ENCODE peak calls at places on chromosomes 13 and 19, in seven cellular contexts. F, H, P, S, B, Y and N are unnamed samples.

GRCh38 chr13:99505814-99506269 is 4.6 kb downstream of the TM9SF2 start:
- DNase-seq in F (no peak), H (no peak), P (no peak), S (no peak), B (no peak), Y (no peak), N (peak; percentile 8)

GRCh38 chr13:102774596-102775375 is 1.2 kb upstream of the TEX30 start:
- DNase-seq in F (no peak), H (no peak), P (no peak), S (no peak), B (peak; percentile 35), Y (no peak), N (no peak)

GRCh38 chr19:3368848-3369336 is 2.5 kb downstream of the NFIC start:
- DNase-seq in F (no peak), H (no peak), P (no peak), S (no peak), B (peak; percentile 38), Y (no peak), N (peak; percentile 49)

GRCh38 chr19:41533691-41534090 is 42.3 kb upstream of the CEACAM21 start:
- DNase-seq in F (no peak), H (no peak), P (no peak), S (no peak), B (no peak), Y (no peak), N (no peak)

GRCh38 chr13:57627663-57628062 is 3.9 kb upstream of the PCDH17 start:
- DNase-seq in F (no peak), H (peak; percentile 55), P (peak; percentile 39), S (no peak), B (no peak), Y (no peak), N (peak; percentile 39)

GRCh38 chr19:40603071-40603718 is 2.0 kb downstream of the LTBP4 start:
- DNase-seq in F (no peak), H (peak; percentile 73), P (peak; percentile 59), S (no peak), B (no peak), Y (no peak), N (peak; percentile 61)

GRCh38 chr19:35240322-35240721 is 8.5 kb upstream of the LSR start:
- DNase-seq in F (no peak), H (no peak), P (no peak), S (no peak), B (peak; percentile 23), Y (no peak), N (no peak)

GRCh38 chr13:84844473-84844872 is 954.7 kb downstream of the SLITRK6 start:
- DNase-seq in F (no peak), H (peak; percentile 21), P (peak; percentile 33), S (no peak), B (no peak), Y (no peak), N (peak; percentile 57)

GRCh38 chr13:25286308-25286968 is 850 bp downstream of the MTMR6 start:
- DNase-seq in F (no peak), H (peak; percentile 46), P (peak; percentile 47), S (peak; percentile 47), B (peak; percentile 71), Y (no peak), N (peak; percentile 61)

GRCh38 chr13:20053891-20054290 is 95.4 kb downstream of the ZMYM2 start:
- DNase-seq in F (no peak), H (no peak), P (no peak), S (no peak), B (no peak), Y (no peak), N (no peak)

GRCh38 chr13:75366380-75367280 is 115.3 kb downstream of the TBC1D4 start:
- DNase-seq in F (no peak), H (no peak), P (no peak), S (no peak), B (no peak), Y (no peak), N (no peak)
- TF ChIP-seq CTCF in F (peak; percentile 7), H (no peak), P (no peak), S (no peak), B (no peak), Y (no peak), N (no peak)

GRCh38 chr19:55208880-55209429 is 346 bp downstream of the PTPRH start:
- DNase-seq in F (no peak), H (no peak), P (no peak), S (no peak), B (peak; percentile 37), Y (no peak), N (no peak)

GRCh38 chr19:55209430-55210119 is at the start of gene PTPRH:
- DNase-seq in F (no peak), H (peak; percentile 54), P (no peak), S (no peak), B (peak; percentile 41), Y (no peak), N (no peak)

GRCh38 chr19:55210120-55210493 is 806 bp upstream of the PTPRH start:
- DNase-seq in F (peak; percentile 88), H (peak; percentile 79), P (peak; percentile 98), S (peak; percentile 90), B (no peak), Y (no peak), N (peak; percentile 95)

GRCh38 chr19:55212447-55212846 is 3.1 kb upstream of the PTPRH start:
- DNase-seq in F (no peak), H (peak; percentile 34), P (no peak), S (no peak), B (peak; percentile 25), Y (no peak), N (peak; percentile 29)

GRCh38 chr19:55206664-55207500 is 2.4 kb downstream of the PTPRH start:
- DNase-seq in F (peak; percentile 59), H (peak; percentile 96), P (peak; percentile 82), S (peak; percentile 91), B (peak; percentile 50), Y (peak; percentile 79), N (peak; percentile 91)
- H3K4me3 ChIP-seq in F (peak overlapping the region; percentile 23), H (no peak overlapping the region), P (no peak overlapping the region), S (peak overlapping the region; percentile 42), B (no peak overlapping the region), Y (no peak overlapping the region), N (no peak overlapping the region)

GRCh38 chr19:294819-295686 is 3.9 kb upstream of the PLPP2 start:
- DNase-seq in F (no peak), H (peak; percentile 69), P (no peak), S (peak; percentile 18), B (no peak), Y (no peak), N (peak; percentile 40)
- TF ChIP-seq CTCF in F (peak; percentile 75), H (peak; percentile 71), P (peak; percentile 93), S (peak; percentile 84), B (peak; percentile 44), Y (peak; percentile 75), N (peak; percentile 74)

DNA sequence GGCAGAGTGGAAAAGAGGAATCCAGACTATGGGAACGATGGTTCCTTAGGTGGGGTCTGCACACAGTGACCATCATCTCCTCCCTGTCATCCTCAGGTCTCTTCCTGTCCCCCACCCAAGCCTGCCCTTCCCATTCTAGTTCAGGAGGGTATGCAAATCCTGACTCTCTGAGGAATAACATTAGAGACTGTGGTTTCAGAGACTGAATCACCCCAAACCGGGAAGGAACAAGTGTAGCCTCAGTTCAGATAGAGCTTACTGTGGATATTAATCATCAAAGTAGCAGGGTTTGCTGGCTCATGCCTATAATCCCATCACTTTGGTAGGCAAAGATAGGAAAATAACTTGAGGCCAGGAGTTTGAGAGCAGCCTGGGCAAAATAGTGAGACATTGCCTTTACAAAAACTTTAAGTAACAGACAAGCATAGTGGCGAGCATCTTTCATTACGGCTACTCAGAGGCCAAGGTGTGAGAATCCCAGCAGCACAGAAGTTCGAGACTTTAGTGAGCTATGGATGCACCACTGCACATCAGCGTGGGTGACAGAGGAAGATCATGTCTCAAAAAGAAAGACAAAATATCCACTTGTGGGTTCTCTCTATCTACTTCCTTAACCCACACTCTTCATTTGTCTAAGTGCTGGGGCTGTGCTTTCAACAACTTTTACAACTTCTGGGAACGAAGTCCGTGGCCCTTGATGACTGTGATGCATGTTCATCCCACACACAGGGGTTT is 19.3 kb upstream of the LGALS13 start:
- DNase-seq in F (no peak), H (no peak), P (peak; percentile 13), S (no peak), B (no peak), Y (no peak), N (peak; percentile 7)
- H3K4me3 ChIP-seq in F (no peak overlapping the region), H (no peak overlapping the region), P (no peak overlapping the region), S (no peak overlapping the region), B (no peak overlapping the region), Y (no peak overlapping the region), N (no peak overlapping the region)